ENCODE peak calls at places on chromosomes 5 and 9, in six cellular contexts. One of them, this sample, is unnamed.

GRCh38 chr5:39015743-39016586 is 58.2 kb downstream of the RICTOR start:
- DNase-seq in CD8-positive, alpha-beta T cell: no peak
- DNase-seq in fibroblast of lung: peak; percentile 86
- DNase-seq in heart right ventricle: no peak
- DNase-seq in upper lobe of right lung: no peak
- DNase-seq in pancreas: no peak
- DNase-seq in this sample: no peak

GRCh38 chr9:137975527-137975913 is 97.9 kb downstream of the CACNA1B start:
- DNase-seq in fibroblast of lung: no peak
- DNase-seq in CD8-positive, alpha-beta T cell: no peak
- DNase-seq in heart right ventricle: no peak
- DNase-seq in upper lobe of right lung: peak; percentile 38
- DNase-seq in pancreas: no peak
- DNase-seq in this sample: no peak

GRCh38 chr9:127525426-127526188 is 74.3 kb downstream of the LRSAM1 start:
- DNase-seq in heart right ventricle: peak; percentile 26
- DNase-seq in upper lobe of right lung: no peak
- DNase-seq in CD8-positive, alpha-beta T cell: peak; percentile 23
- DNase-seq in fibroblast of lung: no peak
- DNase-seq in pancreas: peak; percentile 7
- DNase-seq in this sample: no peak

GRCh38 chr5:528625-529511 is 4.6 kb upstream of the SLC9A3 start:
- DNase-seq in CD8-positive, alpha-beta T cell: no peak
- DNase-seq in fibroblast of lung: no peak
- DNase-seq in heart right ventricle: no peak
- DNase-seq in upper lobe of right lung: peak; percentile 48
- DNase-seq in pancreas: peak; percentile 39
- DNase-seq in this sample: no peak

GRCh38 chr9:34072868-34073590 is 24.3 kb upstream of the UBAP2 start:
- DNase-seq in CD8-positive, alpha-beta T cell: no peak
- DNase-seq in pancreas: no peak
- DNase-seq in heart right ventricle: no peak
- DNase-seq in upper lobe of right lung: no peak
- DNase-seq in fibroblast of lung: peak; percentile 88
- DNase-seq in this sample: no peak

GRCh38 chr5:174793684-174794328 is 69.4 kb downstream of the MSX2 start:
- DNase-seq in upper lobe of right lung: peak; percentile 76
- DNase-seq in fibroblast of lung: peak; percentile 47
- DNase-seq in pancreas: peak; percentile 77
- DNase-seq in CD8-positive, alpha-beta T cell: peak; percentile 20
- DNase-seq in heart right ventricle: peak; percentile 34
- DNase-seq in this sample: peak; percentile 74

GRCh38 chr5:4544049-4544675 is 596.0 kb upstream of the ADAMTS16 start:
- DNase-seq in pancreas: no peak
- DNase-seq in upper lobe of right lung: no peak
- DNase-seq in fibroblast of lung: no peak
- DNase-seq in CD8-positive, alpha-beta T cell: no peak
- DNase-seq in heart right ventricle: no peak
- DNase-seq in this sample: no peak

GRCh38 chr5:10885026-10885425 is 124.0 kb upstream of the DAP start:
- DNase-seq in CD8-positive, alpha-beta T cell: no peak
- DNase-seq in pancreas: no peak
- DNase-seq in heart right ventricle: no peak
- DNase-seq in fibroblast of lung: peak; percentile 96
- DNase-seq in upper lobe of right lung: no peak
- DNase-seq in this sample: no peak

GRCh38 chr5:106331415-106331814 is 1339.3 kb downstream of the EFNA5 start:
- DNase-seq in CD8-positive, alpha-beta T cell: no peak
- DNase-seq in upper lobe of right lung: no peak
- DNase-seq in fibroblast of lung: peak; percentile 89
- DNase-seq in heart right ventricle: no peak
- DNase-seq in pancreas: no peak
- DNase-seq in this sample: no peak

GRCh38 chr5:138725885-138726457 is 27.3 kb upstream of the CTNNA1 start:
- DNase-seq in heart right ventricle: peak; percentile 38
- DNase-seq in upper lobe of right lung: no peak
- DNase-seq in fibroblast of lung: no peak
- DNase-seq in CD8-positive, alpha-beta T cell: no peak
- DNase-seq in pancreas: no peak
- DNase-seq in this sample: no peak

GRCh38 chr5:58041884-58042283 is 418.0 kb downstream of the PLK2 start:
- DNase-seq in fibroblast of lung: no peak
- DNase-seq in heart right ventricle: no peak
- DNase-seq in upper lobe of right lung: no peak
- DNase-seq in CD8-positive, alpha-beta T cell: no peak
- DNase-seq in pancreas: no peak
- DNase-seq in this sample: no peak

GRCh38 chr5:7537573-7537972 is 141.6 kb downstream of the ADCY2 start:
- DNase-seq in heart right ventricle: no peak
- DNase-seq in pancreas: no peak
- DNase-seq in upper lobe of right lung: no peak
- DNase-seq in fibroblast of lung: no peak
- DNase-seq in CD8-positive, alpha-beta T cell: no peak
- DNase-seq in this sample: no peak

GRCh38 chr9:98087420-98088354 is 31.2 kb downstream of the NANS start:
- DNase-seq in CD8-positive, alpha-beta T cell: peak; percentile 49
- DNase-seq in pancreas: peak; percentile 59
- DNase-seq in fibroblast of lung: peak; percentile 69
- DNase-seq in heart right ventricle: peak; percentile 22
- DNase-seq in upper lobe of right lung: peak; percentile 82
- DNase-seq in this sample: no peak

GRCh38 chr9:38020251-38021076 is 48.6 kb downstream of the SHB start:
- DNase-seq in pancreas: no peak
- DNase-seq in CD8-positive, alpha-beta T cell: no peak
- DNase-seq in upper lobe of right lung: no peak
- DNase-seq in fibroblast of lung: no peak
- DNase-seq in heart right ventricle: no peak
- DNase-seq in this sample: no peak

GRCh38 chr5:150575745-150576448 is 64.6 kb upstream of the SYNPO start:
- DNase-seq in upper lobe of right lung: peak; percentile 43
- DNase-seq in pancreas: no peak
- DNase-seq in fibroblast of lung: no peak
- DNase-seq in heart right ventricle: no peak
- DNase-seq in CD8-positive, alpha-beta T cell: no peak
- DNase-seq in this sample: no peak

GRCh38 chr9:93905473-93906133 is 49.6 kb downstream of the BARX1 start:
- DNase-seq in heart right ventricle: no peak
- DNase-seq in fibroblast of lung: no peak
- DNase-seq in upper lobe of right lung: peak; percentile 59
- DNase-seq in CD8-positive, alpha-beta T cell: no peak
- DNase-seq in pancreas: no peak
- DNase-seq in this sample: peak; percentile 56

GRCh38 chr5:16642896-16643295 is 26.1 kb upstream of the RETREG1 start:
- DNase-seq in fibroblast of lung: no peak
- DNase-seq in pancreas: no peak
- DNase-seq in heart right ventricle: no peak
- DNase-seq in upper lobe of right lung: no peak
- DNase-seq in CD8-positive, alpha-beta T cell: no peak
- DNase-seq in this sample: no peak

GRCh38 chr9:109399258-109399767 is 78.5 kb upstream of the EPB41L4B start:
- DNase-seq in CD8-positive, alpha-beta T cell: no peak
- DNase-seq in upper lobe of right lung: no peak
- DNase-seq in fibroblast of lung: no peak
- DNase-seq in heart right ventricle: no peak
- DNase-seq in pancreas: no peak
- DNase-seq in this sample: no peak
- H3K27ac ChIP-seq in CD8-positive, alpha-beta T cell: no peak overlapping the region
- H3K27ac ChIP-seq in upper lobe of right lung: no peak overlapping the region
- H3K27ac ChIP-seq in fibroblast of lung: no peak overlapping the region
- H3K27ac ChIP-seq in heart right ventricle: no peak overlapping the region
- H3K27ac ChIP-seq in pancreas: no peak overlapping the region
- H3K27ac ChIP-seq in this sample: no peak overlapping the region

GRCh38 chr9:121138561-121138960 is 63.1 kb downstream of the RAB14 start:
- DNase-seq in CD8-positive, alpha-beta T cell: no peak
- DNase-seq in pancreas: no peak
- DNase-seq in upper lobe of right lung: no peak
- DNase-seq in heart right ventricle: no peak
- DNase-seq in fibroblast of lung: no peak
- DNase-seq in this sample: no peak
- H3K4me3 ChIP-seq in CD8-positive, alpha-beta T cell: no peak overlapping the region
- H3K4me3 ChIP-seq in pancreas: no peak overlapping the region
- H3K4me3 ChIP-seq in upper lobe of right lung: no peak overlapping the region
- H3K4me3 ChIP-seq in heart right ventricle: no peak overlapping the region
- H3K4me3 ChIP-seq in fibroblast of lung: no peak overlapping the region
- H3K4me3 ChIP-seq in this sample: no peak overlapping the region

GRCh38 chr5:55521903-55522302 is 12.9 kb downstream of the PLPP1 start:
- DNase-seq in heart right ventricle: no peak
- DNase-seq in upper lobe of right lung: no peak
- DNase-seq in CD8-positive, alpha-beta T cell: no peak
- DNase-seq in pancreas: no peak
- DNase-seq in fibroblast of lung: no peak
- DNase-seq in this sample: no peak
- H3K27ac ChIP-seq in heart right ventricle: no peak overlapping the region
- H3K27ac ChIP-seq in upper lobe of right lung: no peak overlapping the region
- H3K27ac ChIP-seq in CD8-positive, alpha-beta T cell: no peak overlapping the region
- H3K27ac ChIP-seq in pancreas: no peak overlapping the region
- H3K27ac ChIP-seq in fibroblast of lung: no peak overlapping the region
- H3K27ac ChIP-seq in this sample: no peak overlapping the region

DNA sequence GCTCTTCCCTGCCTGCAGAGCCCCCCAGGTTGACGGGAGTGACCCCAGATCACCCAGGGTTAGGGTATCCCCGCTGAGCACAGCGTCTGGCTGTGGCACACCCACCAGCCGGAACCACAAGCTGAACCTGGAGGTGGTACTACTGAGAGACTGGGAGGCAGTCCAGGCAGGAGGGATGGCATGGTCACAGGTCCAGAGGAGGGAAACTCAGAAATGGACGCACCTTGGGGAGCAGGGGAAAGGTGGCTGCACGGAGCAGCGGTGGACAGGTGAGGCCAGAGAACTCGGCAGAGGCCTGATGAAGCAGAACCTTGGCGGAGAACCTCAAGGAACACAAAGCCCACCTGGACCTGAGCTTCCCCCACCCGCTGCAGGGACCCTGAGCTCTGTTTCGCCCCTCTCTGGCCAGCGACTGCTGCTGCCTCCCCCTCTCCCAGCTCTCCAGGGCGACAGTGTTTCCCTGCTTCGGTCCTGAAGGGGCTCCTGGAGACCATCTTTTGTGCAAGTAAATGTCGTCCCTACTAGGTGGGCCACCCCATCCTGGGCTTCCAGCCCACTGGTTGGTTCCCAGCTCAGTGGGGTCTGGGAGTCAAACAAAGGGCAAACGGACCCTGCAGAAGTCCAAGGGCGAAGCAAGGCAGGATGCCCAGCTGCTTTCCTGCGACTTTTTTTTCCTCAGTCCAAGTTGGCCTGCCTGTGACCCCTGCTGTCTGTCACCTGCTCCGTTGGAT is 845 bp downstream of the ADGRD2 start:
- DNase-seq in fibroblast of lung: no peak
- DNase-seq in heart right ventricle: no peak
- DNase-seq in CD8-positive, alpha-beta T cell: no peak
- DNase-seq in pancreas: no peak
- DNase-seq in upper lobe of right lung: peak; percentile 42
- DNase-seq in this sample: no peak
- H3K4me3 ChIP-seq in fibroblast of lung: no peak overlapping the region
- H3K4me3 ChIP-seq in heart right ventricle: no peak overlapping the region
- H3K4me3 ChIP-seq in CD8-positive, alpha-beta T cell: no peak overlapping the region
- H3K4me3 ChIP-seq in pancreas: no peak overlapping the region
- H3K4me3 ChIP-seq in upper lobe of right lung: no peak overlapping the region
- H3K4me3 ChIP-seq in this sample: no peak overlapping the region

GRCh38 chr9:21681641-21682040 is 120.8 kb upstream of the MTAP start:
- DNase-seq in heart right ventricle: no peak
- DNase-seq in fibroblast of lung: peak; percentile 95
- DNase-seq in upper lobe of right lung: no peak
- DNase-seq in pancreas: no peak
- DNase-seq in CD8-positive, alpha-beta T cell: no peak
- DNase-seq in this sample: no peak
- H3K27ac ChIP-seq in heart right ventricle: no peak overlapping the region
- H3K27ac ChIP-seq in fibroblast of lung: peak overlapping the region; percentile 56
- H3K27ac ChIP-seq in upper lobe of right lung: no peak overlapping the region
- H3K27ac ChIP-seq in pancreas: no peak overlapping the region
- H3K27ac ChIP-seq in CD8-positive, alpha-beta T cell: no peak overlapping the region
- H3K27ac ChIP-seq in this sample: no peak overlapping the region

GRCh38 chr5:173242675-173243085 is 7.7 kb upstream of the NKX2-5 start:
- DNase-seq in heart right ventricle: no peak
- DNase-seq in upper lobe of right lung: no peak
- DNase-seq in fibroblast of lung: no peak
- DNase-seq in pancreas: no peak
- DNase-seq in CD8-positive, alpha-beta T cell: no peak
- DNase-seq in this sample: no peak
- H3K4me3 ChIP-seq in heart right ventricle: peak overlapping the region; percentile 56
- H3K4me3 ChIP-seq in upper lobe of right lung: no peak overlapping the region
- H3K4me3 ChIP-seq in fibroblast of lung: no peak overlapping the region
- H3K4me3 ChIP-seq in pancreas: no peak overlapping the region
- H3K4me3 ChIP-seq in CD8-positive, alpha-beta T cell: no peak overlapping the region
- H3K4me3 ChIP-seq in this sample: no peak overlapping the region